ENCODE peak calls at places on chromosomes 7 and 10, in nine cellular contexts. K, S, C, F, B, N, Z, A and J are unnamed samples.

GRCh38 chr7:104327963-104328307 is 468 bp upstream of the LHFPL3 start:
- DNase-seq in F (no peak), K (no peak), N (no peak), C (no peak), Z (no peak), A (no peak), B (no peak), S (no peak), J (peak)

GRCh38 chr10:91022924-91023707 is 102.2 kb upstream of the ANKRD1 start:
- DNase-seq in N (no peak), Z (peak), A (no peak), K (no peak), B (no peak), C (no peak), F (no peak), S (peak), J (no peak)

GRCh38 chr7:158031820-158032424 is 555.7 kb downstream of the PTPRN2 start:
- DNase-seq in B (no peak), S (no peak), C (no peak), F (no peak), A (no peak), N (no peak), K (no peak), Z (no peak), J (no peak)

GRCh38 chr10:14409247-14409646 is 78.5 kb upstream of the FRMD4A start:
- DNase-seq in S (no peak), N (no peak), K (no peak), A (no peak), C (no peak), B (no peak), Z (no peak), F (no peak), J (no peak)

GRCh38 chr7:98462926-98463325 is 62.0 kb upstream of the BAIAP2L1 start:
- DNase-seq in N (no peak), A (no peak), S (no peak), K (no peak), C (no peak), B (no peak), Z (no peak), F (no peak), J (no peak)

GRCh38 chr7:80533287-80533686 is 21.4 kb upstream of the GNAT3 start:
- DNase-seq in C (no peak), N (no peak), B (no peak), A (peak), F (no peak), Z (peak), K (no peak), S (no peak), J (no peak)

GRCh38 chr10:132036153-132036886 is 29.4 kb upstream of the JAKMIP3 start:
- DNase-seq in F (no peak), B (no peak), A (no peak), S (peak), Z (peak), N (no peak), K (peak), C (peak), J (peak)

GRCh38 chr7:55469271-55469681 is 103.0 kb downstream of the VOPP1 start:
- DNase-seq in Z (no peak), C (no peak), A (no peak), N (no peak), K (no peak), S (no peak), F (no peak), B (peak), J (no peak)

GRCh38 chr7:124761164-124761715 is 4.4 kb downstream of the GPR37 start:
- DNase-seq in B (no peak), K (no peak), S (no peak), N (no peak), A (no peak), Z (no peak), F (no peak), C (no peak), J (no peak)

GRCh38 chr10:133030791-133031190 is 56.9 kb upstream of the ADGRA1 start:
- DNase-seq in S (no peak), A (no peak), Z (no peak), N (no peak), C (no peak), F (no peak), B (no peak), K (no peak), J (no peak)

GRCh38 chr10:133166504-133166827 is 6.4 kb downstream of the KNDC1 start:
- DNase-seq in F (no peak), A (no peak), B (no peak), C (no peak), Z (no peak), K (no peak), S (no peak), N (no peak), J (no peak)

GRCh38 chr7:77244222-77244934 is 44.8 kb upstream of the FGL2 start:
- DNase-seq in F (no peak), B (no peak), N (no peak), Z (no peak), C (no peak), K (no peak), A (no peak), S (no peak), J (no peak)

GRCh38 chr7:44508328-44508990 is 18.0 kb upstream of the NUDCD3 start:
- DNase-seq in Z (no peak), B (no peak), F (no peak), S (no peak), A (no peak), C (no peak), N (no peak), K (no peak), J (no peak)

GRCh38 chr7:140416560-140416959 is 12.7 kb downstream of the RAB19 start:
- DNase-seq in S (no peak), C (no peak), Z (no peak), N (no peak), A (no peak), F (no peak), B (peak), K (no peak), J (no peak)

GRCh38 chr10:86335831-86336230 is 30.8 kb downstream of the GRID1 start:
- DNase-seq in S (no peak), F (no peak), N (no peak), B (no peak), K (no peak), Z (no peak), A (no peak), C (no peak), J (peak)

GRCh38 chr7:57165285-57165899 is 33.2 kb upstream of the ZNF479 start:
- DNase-seq in Z (peak), S (no peak), F (no peak), K (no peak), A (no peak), B (no peak), C (no peak), N (no peak), J (no peak)

GRCh38 chr7:8197994-8198698 is 63.8 kb downstream of the ICA1 start:
- DNase-seq in F (no peak), A (no peak), B (peak), N (no peak), Z (no peak), K (no peak), C (no peak), S (no peak), J (no peak)

GRCh38 chr7:105585850-105586500 is 4.7 kb upstream of the EFCAB10 start:
- DNase-seq in B (no peak), Z (no peak), F (no peak), S (no peak), A (no peak), C (no peak), N (no peak), K (no peak), J (no peak)

GRCh38 chr7:51995780-51996179 is 679.2 kb upstream of the COBL start:
- DNase-seq in Z (no peak), F (no peak), S (no peak), K (no peak), C (no peak), B (no peak), A (no peak), N (no peak), J (no peak)

GRCh38 chr10:21675157-21675796 is 141.2 kb downstream of the MLLT10 start:
- DNase-seq in A (no peak), F (no peak), S (peak), K (no peak), C (no peak), B (peak), Z (peak), N (no peak), J (peak)

GRCh38 chr10:132478341-132479023 is 59.1 kb upstream of the INPP5A start:
- DNase-seq in A (no peak), N (no peak), F (no peak), K (no peak), Z (no peak), C (no peak), B (no peak), S (no peak), J (no peak)

GRCh38 chr10:94279835-94280709 is 82.7 kb downstream of the NOC3L start:
- DNase-seq in A (no peak), K (peak), F (no peak), C (peak), N (no peak), S (peak), B (peak), Z (peak), J (peak)

GRCh38 chr10:17981766-17982380 is 30.2 kb downstream of the SLC39A12 start:
- DNase-seq in B (no peak), S (peak), N (no peak), C (no peak), Z (peak), F (no peak), A (peak), K (no peak), J (no peak)

GRCh38 chr10:126242352-126243260 is 145.7 kb downstream of the ADAM12 start:
- DNase-seq in S (peak), A (no peak), C (peak), Z (peak), N (no peak), K (peak), B (no peak), F (peak), J (peak)

GRCh38 chr10:129915526-129916378 is 48.3 kb downstream of the EBF3 start:
- DNase-seq in Z (no peak), A (no peak), K (no peak), C (no peak), S (no peak), N (no peak), B (no peak), F (no peak), J (peak)

GRCh38 chr10:127908106-127908957 is 1.4 kb downstream of the PTPRE start:
- DNase-seq in F (no peak), K (no peak), Z (peak), C (no peak), B (no peak), A (peak), S (peak), N (no peak), J (no peak)

DNA sequence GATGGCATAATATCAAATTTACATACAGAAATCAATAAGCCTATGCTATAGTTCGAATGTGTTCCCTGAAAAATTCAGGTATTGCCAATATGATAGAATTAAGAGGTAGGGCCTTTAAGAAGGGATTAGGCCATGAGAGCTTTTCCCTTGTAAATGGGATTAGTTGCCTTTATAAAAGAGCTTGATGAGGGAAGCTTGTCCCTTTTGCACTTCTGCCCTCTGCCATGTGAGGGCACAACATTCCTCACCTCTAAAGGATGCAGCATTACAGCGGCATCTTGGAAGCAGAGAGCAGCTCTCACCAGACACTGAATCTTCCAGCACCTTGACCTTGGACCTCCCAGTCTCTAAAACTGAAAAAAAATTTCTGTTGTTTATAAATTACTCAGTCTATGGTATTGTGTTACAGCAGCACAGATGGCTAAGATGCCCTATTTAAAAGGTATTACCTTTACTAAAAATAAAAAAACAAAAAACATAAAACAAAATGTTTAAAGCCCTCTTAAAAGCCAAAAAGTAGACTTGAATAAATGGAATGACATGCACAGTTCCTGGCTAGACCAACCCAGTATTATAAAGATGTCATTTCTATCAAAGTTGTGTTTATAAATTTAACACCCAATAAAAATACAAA is 909.6 kb downstream of the REEP3 start:
- DNase-seq in K (no peak), F (no peak), Z (peak), B (no peak), S (peak), A (no peak), C (no peak), N (no peak), J (peak)
- TF ChIP-seq CTCF in K (no peak), F (no peak), Z (peak), B (peak), S (no peak), A (peak), C (no peak), N (peak), J (peak)

GRCh38 chr10:113139695-113140094 is 189.6 kb downstream of the TCF7L2 start:
- DNase-seq in B (no peak), C (no peak), Z (peak), A (no peak), S (peak), N (no peak), F (no peak), K (no peak), J (no peak)
- TF ChIP-seq CTCF in B (peak), C (no peak), Z (peak), A (no peak), S (peak), N (peak), F (peak), K (peak), J (no peak)

DNA sequence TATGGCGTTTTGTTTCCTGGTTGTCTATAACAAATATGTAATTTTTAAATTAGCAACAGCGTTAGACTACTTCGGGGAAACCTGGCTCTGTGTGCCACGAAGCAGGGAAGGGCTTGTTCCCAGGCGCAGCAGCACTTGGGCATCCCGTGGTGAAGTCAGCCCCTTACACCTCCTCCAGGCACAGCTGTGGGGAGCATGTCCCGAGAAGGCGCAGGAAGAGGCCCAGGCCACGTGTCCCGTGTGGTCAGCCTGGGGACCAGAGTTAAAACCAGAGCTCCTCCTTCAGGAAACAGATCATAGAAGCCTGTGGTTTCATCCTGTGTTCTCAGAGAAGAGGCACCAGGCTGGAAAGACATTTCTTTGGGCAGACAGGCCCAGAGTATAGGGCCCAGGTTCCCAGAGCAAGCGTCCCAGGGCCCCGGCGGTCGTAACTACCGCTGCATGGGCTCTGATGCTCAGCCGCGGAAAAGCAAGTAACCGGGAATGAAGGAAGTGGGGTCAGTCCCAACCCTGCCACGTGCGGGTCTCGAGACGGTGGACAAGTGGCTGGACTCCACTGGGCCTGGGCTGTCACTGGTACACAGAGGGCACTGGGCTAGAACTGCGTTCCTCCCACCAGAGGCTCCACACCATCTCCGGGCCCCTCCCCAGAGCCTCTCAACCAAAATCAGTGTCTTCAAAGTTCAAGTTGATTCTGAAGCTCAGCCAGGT is 7.1 kb downstream of the NUDT1 start:
- DNase-seq in F (peak), A (peak), Z (peak), N (no peak), B (no peak), S (peak), C (peak), K (peak), J (no peak)
- TF ChIP-seq CTCF in F (peak), A (no peak), Z (peak), N (no peak), B (no peak), S (no peak), C (no peak), K (no peak), J (no peak)

GRCh38 chr7:36207451-36208291 is 54.6 kb downstream of the EEPD1 start:
- DNase-seq in F (peak), A (peak), B (peak), Z (peak), N (no peak), K (peak), S (peak), C (peak), J (no peak)
- TF ChIP-seq CTCF in F (peak), A (peak), B (no peak), Z (peak), N (no peak), K (peak), S (no peak), C (no peak), J (no peak)

GRCh38 chr10:36362257-36362656 is 720.2 kb upstream of the FZD8 start:
- DNase-seq in S (no peak), N (no peak), K (no peak), F (no peak), A (no peak), C (no peak), Z (no peak), B (peak), J (no peak)

GRCh38 chr10:36354633-36355032 is 712.5 kb upstream of the FZD8 start:
- DNase-seq in A (no peak), K (no peak), Z (no peak), B (no peak), N (no peak), C (no peak), F (no peak), S (no peak), J (no peak)

GRCh38 chr10:36358736-36359135 is 716.6 kb upstream of the FZD8 start:
- DNase-seq in F (no peak), C (no peak), N (no peak), Z (no peak), B (no peak), A (no peak), K (no peak), S (no peak), J (no peak)
- TF ChIP-seq CTCF in F (no peak), C (no peak), N (no peak), Z (no peak), B (no peak), A (no peak), K (no peak), S (no peak), J (no peak)

GRCh38 chr7:134355004-134355525 is 38.3 kb upstream of the SLC35B4 start:
- DNase-seq in C (no peak), K (no peak), F (no peak), Z (no peak), N (no peak), A (no peak), B (no peak), S (no peak), J (no peak)

GRCh38 chr7:134356421-134356936 is 39.7 kb upstream of the SLC35B4 start:
- DNase-seq in S (no peak), B (no peak), F (no peak), C (no peak), K (no peak), A (no peak), N (no peak), Z (no peak), J (no peak)

GRCh38 chr7:134359787-134360432 is 43.2 kb upstream of the SLC35B4 start:
- DNase-seq in Z (no peak), B (no peak), S (no peak), A (no peak), N (no peak), F (no peak), C (no peak), K (no peak), J (no peak)

GRCh38 chr7:134355925-134356324 is 39.2 kb upstream of the SLC35B4 start:
- DNase-seq in N (no peak), S (peak), F (no peak), A (peak), C (peak), K (peak), Z (peak), B (no peak), J (no peak)

DNA sequence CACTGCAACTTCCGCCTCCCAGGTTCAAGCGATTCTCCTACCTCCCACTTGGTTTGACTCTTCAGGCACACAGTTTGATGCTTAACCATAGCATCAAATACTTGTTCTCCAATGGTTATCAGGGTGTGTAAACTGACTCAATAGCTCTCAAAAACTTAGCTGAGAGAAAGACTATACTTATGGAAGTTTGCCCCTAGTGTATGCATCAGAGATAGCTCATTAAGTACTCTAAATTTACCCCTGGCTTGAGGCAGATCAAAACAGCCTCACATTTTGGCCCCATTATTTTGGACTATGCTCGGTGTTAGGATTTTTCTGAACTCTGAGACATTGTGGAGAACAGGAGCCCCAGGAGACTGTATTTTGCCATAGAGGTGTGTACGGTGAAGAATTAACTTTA is 40.8 kb upstream of the SLC35B4 start:
- DNase-seq in A (peak), N (no peak), S (no peak), B (no peak), K (no peak), C (no peak), Z (no peak), F (no peak), J (no peak)
- TF ChIP-seq CTCF in A (no peak), N (peak), S (no peak), B (peak), K (no peak), C (no peak), Z (no peak), F (no peak), J (no peak)

GRCh38 chr7:22728416-22729029 is 1.5 kb downstream of the IL6 start:
- DNase-seq in S (peak), C (no peak), N (peak), K (no peak), Z (peak), B (no peak), F (no peak), A (peak), J (no peak)
- TF ChIP-seq CTCF in S (peak), C (peak), N (peak), K (peak), Z (peak), B (peak), F (no peak), A (peak), J (peak)